ENCODE peak calls at places on chromosomes 16 and 17, in four cellular contexts. O, D, F and N are unnamed samples.

GRCh38 chr16:31920373-31920772 is 46.8 kb downstream of the ZNF267 start:
- DNase-seq in O (no peak), D (no peak), F (no peak), N (no peak)

GRCh38 chr17:42803074-42803883 is 4.6 kb downstream of the CNTD1 start:
- DNase-seq in O (no peak), D (no peak), F (no peak), N (no peak)

GRCh38 chr17:68771867-68772515 is 170.8 kb upstream of the FAM20A start:
- DNase-seq in O (no peak), D (no peak), F (no peak), N (no peak)

GRCh38 chr16:19542138-19542821 is 13.2 kb upstream of the VPS35L start:
- DNase-seq in O (no peak), D (no peak), F (no peak), N (no peak)

GRCh38 chr16:1157639-1158455 is 4.9 kb downstream of the CACNA1H start:
- DNase-seq in O (no peak), D (no peak), F (no peak), N (no peak)

GRCh38 chr17:9470171-9470570 is 105.4 kb downstream of the STX8 start:
- DNase-seq in O (no peak), D (no peak), F (peak), N (no peak)

GRCh38 chr16:19884021-19884485 is 595 bp downstream of the GPRC5B start:
- DNase-seq in O (no peak), D (no peak), F (no peak), N (no peak)

GRCh38 chr17:19766421-19767270 is 18.5 kb upstream of the ALDH3A1 start:
- DNase-seq in O (peak), D (peak), F (peak), N (peak)

GRCh38 chr17:35786941-35787432 is 8.5 kb downstream of the MMP28 start:
- DNase-seq in O (no peak), D (no peak), F (no peak), N (no peak)

GRCh38 chr17:30345527-30346075 is 11.7 kb upstream of the TMIGD1 start:
- DNase-seq in O (no peak), D (no peak), F (no peak), N (no peak)

GRCh38 chr16:69201787-69202186 is 14.8 kb downstream of the SNTB2 start:
- DNase-seq in O (no peak), D (no peak), F (no peak), N (no peak)

GRCh38 chr17:77785526-77785925 is 173.0 kb upstream of the TNRC6C start:
- DNase-seq in O (no peak), D (no peak), F (no peak), N (no peak)

GRCh38 chr17:50289268-50289667 is 15.0 kb downstream of the TMEM92 start:
- DNase-seq in O (no peak), D (no peak), F (no peak), N (no peak)

GRCh38 chr17:80124351-80124981 is 22.5 kb downstream of the EIF4A3 start:
- DNase-seq in O (no peak), D (peak), F (no peak), N (no peak)